ENCODE peak calls at places on chromosome 21, in seven cellular contexts. P is cardiac fibroblast, L is coronary artery, I is hepatocyte, R is thyroid gland, G is heart left ventricle, W is BJ. D is an unnamed sample.
A peak's percentile ranks its signal among the peaks of the same experiment; 100 is the strongest.

GRCh38 chr21:44592446-44593365 is at the start of gene KRTAP10-6:
- DNase-seq in P (no peak), L (no peak), I (no peak), R (no peak), G (no peak), W (no peak), D (no peak)

GRCh38 chr21:33901421-33902288 is 13.9 kb downstream of the ATP5PO start:
- DNase-seq in P (peak; percentile 69), L (no peak), I (peak; percentile 70), R (peak; percentile 46), G (peak; percentile 23), W (no peak), D (peak; percentile 64)

GRCh38 chr21:42121792-42122191 is 50.7 kb downstream of the UMODL1 start:
- DNase-seq in P (no peak), L (no peak), I (no peak), R (peak; percentile 82), G (no peak), W (no peak), D (peak; percentile 49)

GRCh38 chr21:33894736-33895288 is 20.8 kb downstream of the ATP5PO start:
- DNase-seq in P (peak; percentile 89), L (peak; percentile 85), I (peak; percentile 91), R (peak; percentile 86), G (peak; percentile 77), W (peak; percentile 38), D (peak; percentile 68)

GRCh38 chr21:33419538-33420123 is 16.4 kb downstream of the IFNGR2 start:
- DNase-seq in P (peak; percentile 88), L (no peak), I (no peak), R (no peak), G (no peak), W (no peak), D (peak; percentile 56)

GRCh38 chr21:26756491-26757159 is 88.6 kb downstream of the ADAMTS1 start:
- DNase-seq in P (peak; percentile 46), L (no peak), I (no peak), R (no peak), G (no peak), W (no peak), D (no peak)

GRCh38 chr21:26445440-26445839 is 127.6 kb downstream of the CYYR1 start:
- DNase-seq in P (peak; percentile 41), L (no peak), I (no peak), R (no peak), G (no peak), W (peak; percentile 34), D (no peak)

GRCh38 chr21:43703068-43703880 is 15.7 kb upstream of the PDXK start:
- DNase-seq in P (peak; percentile 79), L (no peak), I (peak; percentile 65), R (peak; percentile 76), G (peak; percentile 58), W (peak; percentile 60), D (no peak)

GRCh38 chr21:34184232-34184631 is 110.9 kb downstream of the MRPS6 start:
- DNase-seq in P (no peak), L (no peak), I (no peak), R (no peak), G (no peak), W (no peak), D (no peak)

GRCh38 chr21:15850645-15851044 is 120.9 kb downstream of the USP25 start:
- DNase-seq in P (peak; percentile 65), L (no peak), I (no peak), R (no peak), G (no peak), W (no peak), D (peak; percentile 48)

GRCh38 chr21:45078877-45079281 is 4.5 kb downstream of the ADARB1 start:
- DNase-seq in P (peak; percentile 96), L (peak; percentile 72), I (no peak), R (peak; percentile 8), G (no peak), W (no peak), D (peak; percentile 82)

GRCh38 chr21:41433566-41433965 is 7.5 kb downstream of the MX1 start:
- DNase-seq in P (no peak), L (peak; percentile 5), I (no peak), R (no peak), G (no peak), W (no peak), D (no peak)

GRCh38 chr21:41304068-41304720 is 12.4 kb upstream of the FAM3B start:
- DNase-seq in P (no peak), L (peak; percentile 66), I (no peak), R (no peak), G (no peak), W (no peak), D (no peak)

GRCh38 chr21:44051462-44051941 is 39.4 kb downstream of the TRAPPC10 start:
- DNase-seq in P (peak; percentile 73), L (peak; percentile 75), I (no peak), R (no peak), G (peak; percentile 53), W (no peak), D (no peak)

GRCh38 chr21:16241500-16241963 is 511.8 kb downstream of the USP25 start:
- DNase-seq in P (no peak), L (no peak), I (no peak), R (no peak), G (no peak), W (no peak), D (no peak)

GRCh38 chr21:38794978-38795377 is 10.8 kb upstream of the ETS2 start:
- DNase-seq in P (no peak), L (no peak), I (no peak), R (peak; percentile 62), G (no peak), W (no peak), D (peak; percentile 79)

GRCh38 chr21:38795475-38795874 is 10.3 kb upstream of the ETS2 start:
- DNase-seq in P (no peak), L (no peak), I (no peak), R (no peak), G (no peak), W (no peak), D (no peak)

GRCh38 chr21:38797470-38797869 is 8.3 kb upstream of the ETS2 start:
- DNase-seq in P (peak; percentile 49), L (no peak), I (peak; percentile 87), R (no peak), G (no peak), W (no peak), D (peak; percentile 77)

GRCh38 chr21:38798081-38798480 is 7.6 kb upstream of the ETS2 start:
- DNase-seq in P (no peak), L (no peak), I (no peak), R (no peak), G (no peak), W (no peak), D (no peak)

GRCh38 chr21:38796426-38796825 is 9.3 kb upstream of the ETS2 start:
- DNase-seq in P (peak; percentile 68), L (no peak), I (no peak), R (no peak), G (no peak), W (no peak), D (peak; percentile 78)
- TF ChIP-seq CTCF in P (peak; percentile 1), L (no peak), I (no peak), R (no peak), G (no peak), W (no peak), D (peak; percentile 29)

GRCh38 chr21:37423103-37423502 is 56.5 kb downstream of the DYRK1A start:
- DNase-seq in P (no peak), L (no peak), I (no peak), R (no peak), G (no peak), W (no peak), D (no peak)

GRCh38 chr21:37422382-37422781 is 55.8 kb downstream of the DYRK1A start:
- DNase-seq in P (no peak), L (no peak), I (no peak), R (no peak), G (no peak), W (no peak), D (no peak)

GRCh38 chr21:37427221-37427620 is 60.6 kb downstream of the DYRK1A start:
- DNase-seq in P (no peak), L (no peak), I (no peak), R (no peak), G (no peak), W (no peak), D (no peak)

GRCh38 chr21:37425684-37426083 is 59.1 kb downstream of the DYRK1A start:
- DNase-seq in P (no peak), L (no peak), I (no peak), R (no peak), G (no peak), W (no peak), D (no peak)

GRCh38 chr21:37424987-37425386 is 58.4 kb downstream of the DYRK1A start:
- DNase-seq in P (no peak), L (no peak), I (no peak), R (no peak), G (no peak), W (no peak), D (no peak)
- TF ChIP-seq CTCF in P (no peak), L (no peak), I (no peak), R (no peak), G (no peak), W (no peak), D (no peak)

DNA sequence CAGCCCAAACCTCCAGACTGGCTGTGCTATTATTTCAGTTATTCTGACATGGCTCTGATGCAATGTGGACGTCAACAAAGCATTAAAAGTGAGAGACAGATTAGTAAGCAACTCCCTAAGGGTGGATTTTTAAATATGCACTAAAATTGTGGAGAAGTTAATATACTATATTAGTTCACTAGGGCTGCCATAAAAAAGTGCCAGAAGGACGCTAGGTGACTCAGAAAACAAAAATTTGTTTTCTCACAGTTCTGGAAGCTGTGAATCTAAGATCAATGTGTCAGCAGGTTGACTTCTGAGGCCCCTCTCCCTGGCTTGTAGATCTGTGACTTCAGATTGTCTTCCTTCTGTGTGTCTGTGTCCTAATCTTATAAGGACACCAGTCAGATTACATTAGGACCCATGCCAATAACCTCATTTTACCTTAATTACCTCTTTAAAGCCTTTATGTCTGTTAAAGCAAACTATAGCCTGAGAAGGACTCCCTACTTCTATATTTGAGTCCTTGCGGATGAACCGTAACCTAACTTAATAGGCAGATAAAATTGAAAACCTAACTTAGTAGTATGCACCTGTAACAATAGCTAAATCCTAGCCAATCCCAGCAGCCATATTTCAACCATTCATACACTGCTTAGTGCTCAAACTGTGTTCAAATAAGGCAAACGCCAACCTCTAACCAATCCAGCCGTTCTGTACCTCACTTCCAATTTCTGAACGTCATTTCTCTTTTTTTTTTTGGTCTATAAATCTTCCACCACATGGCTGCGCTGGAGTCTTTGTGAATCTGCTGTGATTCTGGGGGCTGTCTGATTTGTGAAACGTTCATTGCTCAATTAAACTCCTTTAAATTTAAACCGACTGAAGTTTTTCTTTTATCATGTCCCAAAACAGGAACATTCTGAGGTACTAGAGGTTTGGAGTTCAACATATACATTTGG is 65.9 kb upstream of the BACH1 start:
- DNase-seq in P (peak; percentile 70), L (no peak), I (peak; percentile 32), R (no peak), G (no peak), W (no peak), D (peak; percentile 56)
- TF ChIP-seq CTCF in P (no peak), L (no peak), I (no peak), R (no peak), G (no peak), W (no peak), D (no peak)

GRCh38 chr21:39712976-39713375 is 32.0 kb upstream of the IGSF5 start:
- DNase-seq in P (no peak), L (no peak), I (no peak), R (no peak), G (no peak), W (no peak), D (no peak)
- TF ChIP-seq CTCF in P (no peak), L (no peak), I (peak; percentile 17), R (no peak), G (no peak), W (no peak), D (no peak)

GRCh38 chr21:31559368-31560119 is 99.9 kb upstream of the SOD1 start:
- DNase-seq in P (peak; percentile 90), L (peak; percentile 81), I (peak; percentile 95), R (peak; percentile 46), G (peak; percentile 89), W (peak; percentile 3), D (peak; percentile 92)
- TF ChIP-seq CTCF in P (no peak), L (no peak), I (peak; percentile 13), R (no peak), G (no peak), W (no peak), D (no peak)

D was measured in MCF 10A.